ENCODE peak calls at places on chromosomes 5 and 9, in six cellular contexts. Y is T-helper 1 cell; M is SW 1271; I is neuronal stem cell; P is lower leg skin; L is stimulated activated CD4-positive, alpha-beta T cell treated with anti-CD3 and anti-CD28 coated beads, Interleukin-12 subunit alpha, Interleukin-12 subunit beta, amount 100 ng/mL, for 48 hours. H is an unnamed sample.

GRCh38 chr5:6731465-6732237 is 18.4 kb downstream of the TENT4A start:
- DNase-seq in Y (no peak), M (no peak), I (no peak), P (no peak), L (no peak), H (no peak)

GRCh38 chr5:176675676-176676360 is 28.5 kb downstream of the TSPAN17 start:
- DNase-seq in Y (no peak), M (peak; percentile 63), I (no peak), P (no peak), L (no peak), H (no peak)

GRCh38 chr9:131277673-131278420 is 1.5 kb upstream of the FAM78A start:
- DNase-seq in Y (peak; percentile 63), M (peak; percentile 72), I (peak; percentile 85), P (peak; percentile 74), L (peak; percentile 64), H (peak; percentile 70)

GRCh38 chr9:112747094-112747493 is 3.5 kb upstream of the SNX30 start:
- DNase-seq in Y (no peak), M (no peak), I (no peak), P (no peak), L (no peak), H (no peak)

GRCh38 chr5:74433255-74434123 is 207.0 kb downstream of the ENC1 start:
- DNase-seq in Y (no peak), M (no peak), I (no peak), P (no peak), L (no peak), H (no peak)

GRCh38 chr9:78989031-78989658 is 582.6 kb upstream of the TLE4 start:
- DNase-seq in Y (no peak), M (no peak), I (no peak), P (no peak), L (no peak), H (no peak)

GRCh38 chr5:124162782-124163532 is 583.5 kb downstream of the ZNF608 start:
- DNase-seq in Y (no peak), M (no peak), I (no peak), P (no peak), L (no peak), H (no peak)

GRCh38 chr5:159773062-159773924 is 143.0 kb upstream of the ADRA1B start:
- DNase-seq in Y (peak; percentile 40), M (peak; percentile 69), I (peak; percentile 37), P (peak; percentile 52), L (peak; percentile 75), H (peak; percentile 10)

GRCh38 chr9:4829956-4830355 is 37.2 kb downstream of the RCL1 start:
- DNase-seq in Y (no peak), M (no peak), I (no peak), P (no peak), L (no peak), H (no peak)

GRCh38 chr5:93579561-93580386 is 1.2 kb downstream of the NR2F1-AS1 start:
- DNase-seq in Y (no peak), M (peak; percentile 62), I (no peak), P (no peak), L (no peak), H (no peak)

GRCh38 chr5:67214036-67214435 is 17.4 kb upstream of the CD180 start:
- DNase-seq in Y (no peak), M (no peak), I (no peak), P (no peak), L (no peak), H (no peak)

GRCh38 chr5:112880219-112880964 is 19.3 kb downstream of the SRP19 start:
- DNase-seq in Y (no peak), M (no peak), I (no peak), P (no peak), L (no peak), H (no peak)

GRCh38 chr9:78900500-78900899 is 603.6 kb downstream of the PSAT1 start:
- DNase-seq in Y (no peak), M (no peak), I (no peak), P (no peak), L (no peak), H (no peak)

GRCh38 chr9:109315889-109316640 is 4.8 kb downstream of the EPB41L4B start:
- DNase-seq in Y (no peak), M (no peak), I (no peak), P (peak; percentile 87), L (no peak), H (no peak)

GRCh38 chr9:98887918-98888510 is 55.7 kb upstream of the COL15A1 start:
- DNase-seq in Y (no peak), M (no peak), I (no peak), P (no peak), L (no peak), H (no peak)

GRCh38 chr9:6873862-6874261 is 116.1 kb downstream of the KDM4C start:
- DNase-seq in Y (no peak), M (no peak), I (no peak), P (no peak), L (no peak), H (no peak)

GRCh38 chr9:100306283-100306682 is 46.5 kb downstream of the TEX10 start:
- DNase-seq in Y (no peak), M (no peak), I (no peak), P (no peak), L (no peak), H (no peak)

GRCh38 chr5:32458799-32459400 is 14.4 kb upstream of the ZFR start:
- DNase-seq in Y (no peak), M (no peak), I (no peak), P (no peak), L (no peak), H (no peak)

GRCh38 chr5:157390924-157391297 is 69.1 kb upstream of the NIPAL4 start:
- DNase-seq in Y (no peak), M (no peak), I (no peak), P (no peak), L (no peak), H (no peak)

H was measured in T-helper 22 cell.